ENCODE peak calls at places on chromosomes 16 and 17, in five cellular contexts. C, S, P, E and L are unnamed samples.

GRCh38 chr17:79628861-79629547 is 18.2 kb upstream of the RBFOX3 start:
- DNase-seq in C (no peak), S (no peak), P (no peak), E (peak; percentile 16), L (peak; percentile 19)

GRCh38 chr17:4436846-4437245 is 3.1 kb downstream of the SPNS3 start:
- DNase-seq in C (no peak), S (no peak), P (no peak), E (no peak), L (no peak)

GRCh38 chr16:81106826-81107503 is 10.8 kb upstream of the GCSH start:
- DNase-seq in C (no peak), S (no peak), P (no peak), E (no peak), L (no peak)

GRCh38 chr17:63066158-63066808 is 100.2 kb downstream of the TANC2 start:
- DNase-seq in C (no peak), S (no peak), P (no peak), E (no peak), L (peak; percentile 60)

GRCh38 chr16:7115898-7116297 is 216.7 kb upstream of the RBFOX1 start:
- DNase-seq in C (no peak), S (no peak), P (no peak), E (no peak), L (no peak)

GRCh38 chr16:77403732-77404131 is 31.1 kb downstream of the ADAMTS18 start:
- DNase-seq in C (no peak), S (no peak), P (no peak), E (no peak), L (no peak)

GRCh38 chr17:64503821-64504768 is 2.0 kb downstream of the DDX5 start:
- DNase-seq in C (no peak), S (no peak), P (no peak), E (no peak), L (no peak)

GRCh38 chr16:22352726-22353125 is 21.7 kb downstream of the CDR2 start:
- DNase-seq in C (no peak), S (no peak), P (no peak), E (no peak), L (no peak)

GRCh38 chr16:51818342-51818944 is 667.4 kb upstream of the SALL1 start:
- DNase-seq in C (no peak), S (peak; percentile 80), P (no peak), E (peak; percentile 44), L (no peak)

GRCh38 chr17:68204736-68205135 is 43.1 kb upstream of the AMZ2 start:
- DNase-seq in C (no peak), S (no peak), P (no peak), E (no peak), L (no peak)

GRCh38 chr16:2297506-2297860 is 29.6 kb upstream of the RNPS1 start:
- DNase-seq in C (no peak), S (no peak), P (no peak), E (no peak), L (no peak)